ENCODE peak calls at places on chromosome 18, in nine cellular contexts. E, B, O, Y, N, H, Z, J and P are unnamed samples. For H3K4me1, the result is how much of the 10 kb centered on the place peaks cover.

GRCh38 chr18:21168880-21169279 is 57.3 kb upstream of the ROCK1 start:
- DNase-seq in J (no peak), B (no peak), E (no peak), Y (no peak), O (no peak), Z (no peak), H (no peak), N (no peak), P (no peak)

GRCh38 chr18:24089059-24089458 is 49.8 kb upstream of the CABYR start:
- DNase-seq in Z (no peak), B (no peak), E (no peak), J (no peak), Y (no peak), O (no peak), N (no peak), H (no peak), P (no peak)

GRCh38 chr18:48893559-48894265 is 57.1 kb downstream of the SMAD7 start:
- DNase-seq in O (peak), Z (no peak), B (no peak), N (peak), E (peak), H (no peak), J (no peak), Y (peak), P (no peak)

GRCh38 chr18:23710068-23710527 is 20.8 kb downstream of the LAMA3 start:
- DNase-seq in H (no peak), E (no peak), N (no peak), J (peak), Z (no peak), O (no peak), B (no peak), Y (no peak), P (no peak)

GRCh38 chr18:9546468-9546867 is 67.9 kb downstream of the PPP4R1 start:
- DNase-seq in N (no peak), O (no peak), H (no peak), J (no peak), Y (no peak), E (no peak), B (no peak), Z (no peak), P (no peak)

GRCh38 chr18:63518178-63519012 is 23.8 kb upstream of the SERPINB12 start:
- DNase-seq in J (peak), O (no peak), B (peak), E (peak), H (no peak), N (peak), Z (no peak), Y (peak), P (peak)

GRCh38 chr18:32868424-32868823 is 95.6 kb upstream of the KLHL14 start:
- DNase-seq in B (no peak), Z (no peak), J (no peak), N (no peak), H (no peak), O (no peak), E (no peak), Y (no peak), P (no peak)

GRCh38 chr18:33116376-33116775 is 324.1 kb downstream of the CCDC178 start:
- DNase-seq in H (peak), J (no peak), B (no peak), Y (peak), E (no peak), O (peak), Z (peak), N (no peak), P (peak)

GRCh38 chr18:13725566-13726227 is 661 bp downstream of the FAM210A start:
- DNase-seq in O (no peak), E (peak), H (no peak), J (no peak), Y (peak), N (no peak), B (peak), Z (no peak), P (no peak)

GRCh38 chr18:55665506-55665905 is 77.5 kb upstream of the TCF4 start:
- DNase-seq in Z (no peak), H (no peak), Y (no peak), O (no peak), N (no peak), B (no peak), E (no peak), J (no peak), P (no peak)

GRCh38 chr18:56043691-56044090 is 455.7 kb upstream of the TCF4 start:
- DNase-seq in N (peak), J (no peak), O (no peak), Z (no peak), Y (no peak), E (no peak), B (no peak), H (no peak), P (peak)

GRCh38 chr18:46452820-46453219 is 204.2 kb downstream of the LOXHD1 start:
- DNase-seq in B (no peak), O (no peak), Z (no peak), Y (no peak), E (no peak), H (no peak), J (no peak), N (no peak), P (no peak)

GRCh38 chr18:59810740-59811520 is 88.9 kb upstream of the PMAIP1 start:
- DNase-seq in N (no peak), Y (no peak), H (no peak), J (no peak), E (no peak), O (no peak), B (no peak), Z (no peak), P (no peak)

GRCh38 chr18:74082476-74083070 is 65.1 kb downstream of the FBXO15 start:
- DNase-seq in H (peak), B (peak), O (peak), E (peak), Y (peak), N (no peak), J (peak), Z (no peak), P (peak)

GRCh38 chr18:60982296-60982695 is 350.9 kb upstream of the CDH20 start:
- DNase-seq in H (no peak), O (no peak), Z (no peak), N (no peak), B (no peak), E (no peak), J (no peak), Y (no peak), P (no peak)

GRCh38 chr18:27005589-27005988 is 140.1 kb upstream of the AQP4 start:
- DNase-seq in B (no peak), H (no peak), Y (no peak), E (peak), N (no peak), J (no peak), O (no peak), Z (no peak), P (no peak)

GRCh38 chr18:52992041-52992440 is 652.0 kb downstream of the DCC start:
- DNase-seq in H (no peak), E (peak), O (no peak), N (no peak), B (no peak), J (no peak), Z (no peak), Y (no peak), P (no peak)

GRCh38 chr18:56770873-56771272 is 119.7 kb downstream of the WDR7 start:
- DNase-seq in H (no peak), O (no peak), Y (no peak), E (no peak), Z (no peak), N (no peak), B (no peak), J (no peak), P (no peak)

GRCh38 chr18:48905541-48905940 is 45.2 kb downstream of the SMAD7 start:
- DNase-seq in Y (no peak), Z (no peak), J (no peak), O (no peak), N (no peak), E (no peak), H (no peak), B (no peak), P (no peak)

GRCh38 chr18:38750786-38751185 is 1185.2 kb upstream of the CELF4 start:
- DNase-seq in H (no peak), O (no peak), B (no peak), E (no peak), J (no peak), Z (no peak), Y (no peak), N (no peak), P (no peak)

GRCh38 chr18:9878095-9878494 is 7.7 kb upstream of the TXNDC2 start:
- DNase-seq in B (no peak), H (no peak), E (no peak), Y (no peak), O (no peak), N (no peak), Z (no peak), J (no peak), P (no peak)

GRCh38 chr18:3252843-3253242 is 5.2 kb downstream of the MYL12A start:
- DNase-seq in H (no peak), Y (no peak), N (no peak), Z (no peak), B (no peak), E (no peak), J (no peak), O (no peak), P (no peak)

GRCh38 chr18:35756506-35757117 is 175.1 kb downstream of the GALNT1 start:
- DNase-seq in E (peak), Z (no peak), B (peak), N (no peak), Y (peak), O (no peak), J (peak), H (no peak), P (no peak)

GRCh38 chr18:47990981-47991380 is 60.5 kb upstream of the SMAD2 start:
- DNase-seq in E (no peak), O (no peak), B (no peak), N (no peak), J (no peak), H (no peak), Z (no peak), Y (no peak), P (no peak)

GRCh38 chr18:62485684-62486083 is 37.1 kb upstream of the ZCCHC2 start:
- DNase-seq in H (no peak), Z (no peak), E (peak), B (no peak), O (no peak), N (no peak), Y (peak), J (peak), P (no peak)

GRCh38 chr18:62914868-62915267 is 199.5 kb downstream of the PHLPP1 start:
- DNase-seq in Y (no peak), O (no peak), N (no peak), J (no peak), H (no peak), E (no peak), Z (no peak), B (no peak), P (no peak)

GRCh38 chr18:47586418-47586817 is 335.0 kb upstream of the SKOR2 start:
- DNase-seq in H (no peak), N (no peak), O (no peak), B (no peak), Y (no peak), Z (no peak), E (no peak), J (no peak), P (no peak)

GRCh38 chr18:48607049-48607984 is 68.5 kb downstream of the CTIF start:
- DNase-seq in Z (no peak), Y (no peak), B (no peak), J (no peak), H (peak), O (no peak), E (peak), N (no peak), P (peak)

GRCh38 chr18:2961828-2962227 is 51.1 kb downstream of the LPIN2 start:
- DNase-seq in N (no peak), J (no peak), B (peak), Z (no peak), Y (no peak), H (no peak), E (no peak), O (no peak), P (no peak)

GRCh38 chr18:37578886-37579513 is 13.4 kb upstream of the CELF4 start:
- DNase-seq in Y (no peak), H (no peak), Z (no peak), N (no peak), E (peak), O (no peak), J (peak), B (no peak), P (peak)

GRCh38 chr18:51123046-51123395 is 74.5 kb downstream of the MEX3C start:
- DNase-seq in J (no peak), Z (no peak), E (no peak), B (no peak), N (no peak), Y (no peak), O (no peak), H (no peak), P (no peak)
- H3K4me1 ChIP-seq in J (under half), Z (under half), E (under half), B (under half), N (under half), Y (under half), O (under half), H (under half), P (under half)

GRCh38 chr18:58669731-58670379 is 1.4 kb upstream of the MALT1 start:
- DNase-seq in B (no peak), J (no peak), N (no peak), Y (peak), Z (no peak), O (no peak), H (no peak), E (peak), P (no peak)
- H3K4me3 ChIP-seq in B (no peak), J (no peak), N (no peak), Y (no peak), Z (peak), O (no peak), H (peak), E (peak), P (no peak)

GRCh38 chr18:77068890-77069312 is 63.7 kb downstream of the MBP start:
- DNase-seq in H (no peak), J (no peak), Z (no peak), B (no peak), N (no peak), O (no peak), E (no peak), Y (no peak), P (no peak)
- H3K4me1 ChIP-seq in H (half or more), J (under half), Z (half or more), B (half or more), N (under half), O (half or more), E (under half), Y (under half), P (under half)

GRCh38 chr18:41783065-41783818 is 171.8 kb upstream of the PIK3C3 start:
- DNase-seq in Y (no peak), Z (no peak), H (no peak), N (no peak), J (no peak), B (no peak), E (no peak), O (no peak), P (no peak)
- H3K4me3 ChIP-seq in Y (no peak), Z (no peak), H (no peak), N (no peak), J (no peak), B (no peak), E (no peak), O (no peak), P (no peak)

DNA sequence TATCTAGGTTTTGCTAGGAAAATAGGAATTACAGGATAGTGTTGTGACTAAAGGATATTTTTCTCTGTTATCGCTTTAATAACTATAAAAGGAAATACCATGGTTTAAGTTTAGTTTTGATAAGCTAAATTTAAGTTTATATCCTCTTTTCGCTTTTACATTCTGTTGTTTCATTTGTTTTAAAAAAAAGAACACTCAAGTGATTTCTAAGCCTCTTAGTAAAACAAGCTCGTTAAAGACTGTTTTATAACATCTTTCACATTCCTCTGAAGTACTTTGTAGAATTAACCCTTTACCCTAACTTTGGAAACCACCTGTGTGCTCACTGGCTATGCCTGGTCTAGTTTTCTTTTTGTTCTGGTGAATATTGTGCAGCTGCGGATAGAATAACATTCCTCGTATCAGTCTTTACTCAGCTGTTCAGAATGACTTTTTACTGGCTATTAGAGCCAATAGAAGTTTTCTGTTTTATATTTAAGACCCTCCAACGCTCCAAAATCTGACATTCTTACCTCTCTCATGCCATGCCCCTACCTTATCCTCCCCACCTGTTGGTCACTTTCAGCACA is 183.1 kb downstream of the PTPRM start:
- DNase-seq in O (no peak), Y (no peak), H (no peak), Z (no peak), N (no peak), E (no peak), B (no peak), J (no peak), P (no peak)
- H3K4me1 ChIP-seq in O (under half), Y (under half), H (half or more), Z (half or more), N (half or more), E (half or more), B (under half), J (under half), P (under half)

DNA sequence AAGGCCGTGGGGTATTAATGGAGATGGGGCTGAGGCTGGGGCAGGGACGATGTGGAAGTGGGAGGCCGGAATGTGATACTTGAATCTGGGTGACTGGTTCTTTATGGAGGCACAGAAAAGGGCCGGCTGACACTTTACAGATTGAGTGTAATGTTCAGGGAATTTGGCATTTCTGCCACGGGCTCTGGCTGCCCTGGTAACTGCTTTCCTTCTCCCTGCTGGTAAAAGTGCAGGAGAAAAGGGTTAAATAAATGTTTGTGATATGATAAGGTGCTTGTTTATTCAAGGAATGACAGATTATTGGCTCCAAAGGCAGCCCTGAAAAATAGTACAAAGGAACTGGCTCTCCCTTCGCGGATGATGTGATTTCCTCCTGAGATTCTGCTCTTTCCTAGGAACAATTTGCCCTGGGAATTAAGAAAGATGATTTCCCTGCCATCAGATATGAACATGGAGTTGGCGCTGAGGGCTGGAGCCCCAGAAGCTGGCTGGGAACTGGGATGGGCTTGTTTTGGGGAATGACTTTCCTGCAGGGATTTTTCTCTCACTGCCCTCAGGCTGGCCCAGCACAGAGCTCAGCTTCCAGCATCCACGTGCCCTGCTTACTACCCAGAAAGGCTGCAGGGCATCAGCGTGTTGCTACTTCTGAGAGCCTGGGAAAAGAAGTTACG is 52.9 kb upstream of the CTAGE1 start:
- DNase-seq in H (peak), N (no peak), J (no peak), B (no peak), E (no peak), Z (no peak), Y (no peak), O (no peak), P (peak)
- H3K4me3 ChIP-seq in H (peak), N (no peak), J (no peak), B (no peak), E (no peak), Z (no peak), Y (no peak), O (no peak), P (no peak)

DNA sequence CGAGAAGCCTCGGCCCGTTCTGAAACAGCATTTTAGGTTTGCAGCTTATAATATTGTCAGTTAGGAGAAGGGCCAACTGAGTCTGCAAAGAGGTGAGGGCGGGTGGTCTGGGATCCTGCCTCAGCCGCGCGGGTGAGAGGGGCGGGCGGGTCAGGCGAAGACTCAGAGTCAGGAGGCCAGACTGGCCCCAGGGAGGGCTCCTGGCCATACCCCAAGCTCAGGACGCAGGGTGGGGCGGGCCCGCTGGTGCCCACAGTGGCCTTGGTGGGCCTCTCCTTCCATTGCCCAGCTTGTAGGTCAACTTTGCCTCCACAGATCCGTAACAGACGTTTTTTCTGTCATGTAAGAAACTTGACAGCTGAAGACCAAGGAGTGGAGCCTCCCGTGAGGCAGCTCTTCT is 42.9 kb downstream of the NFATC1 start:
- DNase-seq in N (no peak), Y (no peak), B (no peak), H (no peak), E (no peak), O (no peak), Z (no peak), J (no peak), P (no peak)
- H3K4me1 ChIP-seq in N (under half), Y (under half), B (under half), H (under half), E (under half), O (under half), Z (under half), J (under half), P (under half)